ENCODE peak calls at places on chromosomes 13 and 19, in four cellular contexts. F is stimulated activated CD4-positive, alpha-beta T cell treated with anti-CD3 and anti-CD28 coated beads, Interleukin-2, amount 100 ng/mL, for 4 hours; V is NCI-H2029 treated with DMSO at 0.1 percent for 48 hours; W is NCI-H1105 treated with DMSO at 0.1 percent for 48 hours. I is an unnamed sample.

GRCh38 chr13:46359731-46360130 is 27.3 kb downstream of the RUBCNL start:
- DNase-seq in F (no peak), V (no peak), W (no peak), I (peak; percentile 37)

GRCh38 chr19:3480383-3481091 is at the start of gene SMIM24:
- DNase-seq in F (no peak), V (no peak), W (no peak), I (no peak)

GRCh38 chr13:26168276-26168814 is 53.8 kb downstream of the RNF6 start:
- DNase-seq in F (no peak), V (no peak), W (no peak), I (no peak)

GRCh38 chr13:106096661-106097092 is 438.8 kb downstream of the EFNB2 start:
- DNase-seq in F (no peak), V (no peak), W (no peak), I (peak; percentile 90)

GRCh38 chr13:35964764-35965163 is 166.4 kb downstream of the DCLK1 start:
- DNase-seq in F (no peak), V (no peak), W (no peak), I (peak; percentile 6)

GRCh38 chr19:17883627-17884413 is 12.1 kb downstream of the SLC5A5 start:
- DNase-seq in F (no peak), V (no peak), W (no peak), I (no peak)

GRCh38 chr13:86870388-86870966 is 800.7 kb upstream of the SLITRK5 start:
- DNase-seq in F (no peak), V (no peak), W (no peak), I (peak; percentile 38)

GRCh38 chr13:50831510-50831909 is 12.0 kb downstream of the DLEU7 start:
- DNase-seq in F (no peak), V (no peak), W (no peak), I (no peak)

I was measured in PC-3.